ENCODE peak calls at places on chromosomes 5 and 9, in ten cellular contexts. W is cardiac muscle cell; F is AG09319; B is activated naive CD4-positive, alpha-beta T cell treated with anti-CD3 and anti-CD28 coated beads for 36 hours; X is naive B cell; P is astrocyte of the cerebellum; C is nucleus accumbens; H is H7; J is AG20443; M is neuronal stem cell. R is an unnamed sample.

GRCh38 chr5:102718819-102719218 is 36.3 kb upstream of the PAM start:
- DNase-seq in W (no peak), F (no peak), B (no peak), X (no peak), P (peak; percentile 4), C (no peak), H (no peak), J (peak; percentile 13), M (no peak), R (no peak)

GRCh38 chr9:15370496-15371464 is 51.9 kb upstream of the SNAPC3 start:
- DNase-seq in W (peak; percentile 41), F (no peak), B (no peak), X (no peak), P (no peak), C (peak; percentile 19), H (peak; percentile 35), J (no peak), M (peak; percentile 8), R (no peak)

GRCh38 chr5:40521108-40521785 is 158.5 kb upstream of the PTGER4 start:
- DNase-seq in W (no peak), F (no peak), B (no peak), X (no peak), P (no peak), C (no peak), H (no peak), J (no peak), M (no peak), R (no peak)

GRCh38 chr5:68200288-68200687 is 15.3 kb upstream of the PIK3R1 start:
- DNase-seq in W (no peak), F (no peak), B (no peak), X (no peak), P (no peak), C (no peak), H (no peak), J (no peak), M (no peak), R (no peak)

GRCh38 chr5:145568581-145568980 is 266.6 kb downstream of the PRELID2 start:
- DNase-seq in W (no peak), F (peak; percentile 27), B (no peak), X (no peak), P (no peak), C (no peak), H (no peak), J (peak; percentile 26), M (no peak), R (no peak)

GRCh38 chr9:11933926-11934325 is 759.3 kb upstream of the TYRP1 start:
- DNase-seq in W (peak; percentile 68), F (no peak), B (no peak), X (no peak), P (peak; percentile 20), C (no peak), H (no peak), J (peak; percentile 29), M (no peak), R (peak; percentile 4)

GRCh38 chr9:106980551-106981101 is 117.7 kb downstream of the ZNF462 start:
- DNase-seq in W (no peak), F (no peak), B (no peak), X (no peak), P (no peak), C (no peak), H (no peak), J (peak; percentile 19), M (no peak), R (no peak)

GRCh38 chr9:123269316-123269715 is 930 bp upstream of the STRBP start:
- DNase-seq in W (no peak), F (no peak), B (no peak), X (no peak), P (no peak), C (no peak), H (no peak), J (no peak), M (no peak), R (no peak)

GRCh38 chr5:103218164-103218563 is 40.4 kb upstream of the MACIR start:
- DNase-seq in W (peak; percentile 97), F (no peak), B (no peak), X (no peak), P (peak; percentile 49), C (no peak), H (no peak), J (peak; percentile 24), M (no peak), R (peak; percentile 69)

GRCh38 chr9:18771018-18771417 is 262.0 kb downstream of the SAXO1 start:
- DNase-seq in W (no peak), F (no peak), B (no peak), X (no peak), P (no peak), C (no peak), H (no peak), J (no peak), M (no peak), R (no peak)

R was measured in AG04449.